ENCODE peak calls at places on chromosomes 6 and 20, in eight cellular contexts. Y is AG09309, O is kidney, F is BE2C, E is thoracic aorta, X is body of pancreas, K is upper lobe of right lung, N is bronchial epithelial cell. G is an unnamed sample.

GRCh38 chr6:84774174-84775158 is 10.1 kb upstream of the TBX18 start:
- DNase-seq in Y (no peak), O (peak), F (peak), E (no peak), X (peak), K (peak), N (peak), G (no peak)

GRCh38 chr6:35302604-35303218 is 5.1 kb downstream of the DEF6 start:
- DNase-seq in Y (no peak), O (no peak), F (no peak), E (no peak), X (peak), K (no peak), N (peak), G (no peak)

GRCh38 chr6:89970072-89970471 is 75.8 kb downstream of the GJA10 start:
- DNase-seq in Y (no peak), O (peak), F (no peak), E (no peak), X (peak), K (no peak), N (no peak), G (no peak)

GRCh38 chr6:47096233-47096887 is 54.2 kb upstream of the ADGRF1 start:
- DNase-seq in Y (no peak), O (no peak), F (no peak), E (no peak), X (no peak), K (no peak), N (no peak), G (no peak)

GRCh38 chr6:42230320-42231034 is 12.8 kb upstream of the MRPS10 start:
- DNase-seq in Y (no peak), O (no peak), F (peak), E (no peak), X (no peak), K (no peak), N (no peak), G (no peak)

GRCh38 chr20:62831361-62831788 is 14.5 kb downstream of the COL9A3 start:
- DNase-seq in Y (no peak), O (peak), F (peak), E (no peak), X (peak), K (no peak), N (no peak), G (no peak)

GRCh38 chr6:113586413-113586812 is 270.7 kb upstream of the MARCKS start:
- DNase-seq in Y (no peak), O (no peak), F (no peak), E (no peak), X (no peak), K (no peak), N (peak), G (no peak)

GRCh38 chr20:8150591-8150990 is 18.5 kb downstream of the PLCB1 start:
- DNase-seq in Y (no peak), O (no peak), F (no peak), E (no peak), X (no peak), K (no peak), N (no peak), G (no peak)

GRCh38 chr20:62662422-62662821 is 20.1 kb downstream of the SLCO4A1 start:
- DNase-seq in Y (peak), O (no peak), F (no peak), E (no peak), X (no peak), K (no peak), N (peak), G (no peak)

GRCh38 chr6:30542404-30542725 is 13.9 kb downstream of the GNL1 start:
- DNase-seq in Y (no peak), O (no peak), F (no peak), E (no peak), X (no peak), K (no peak), N (no peak), G (no peak)

GRCh38 chr20:45016089-45016641 is 49.9 kb downstream of the STK4 start:
- DNase-seq in Y (peak), O (no peak), F (no peak), E (no peak), X (no peak), K (no peak), N (no peak), G (no peak)

GRCh38 chr20:25037288-25038102 is 20.4 kb downstream of the ACSS1 start:
- DNase-seq in Y (no peak), O (peak), F (no peak), E (no peak), X (no peak), K (no peak), N (no peak), G (no peak)

GRCh38 chr6:150891886-150892485 is 26.5 kb downstream of the MTHFD1L start:
- DNase-seq in Y (peak), O (no peak), F (peak), E (peak), X (peak), K (no peak), N (peak), G (peak)

GRCh38 chr6:7060769-7061516 is 46.8 kb upstream of the RREB1 start:
- DNase-seq in Y (no peak), O (no peak), F (no peak), E (no peak), X (peak), K (no peak), N (peak), G (no peak)

GRCh38 chr20:62875419-62876355 is 14.1 kb upstream of the TCFL5 start:
- DNase-seq in Y (peak), O (peak), F (peak), E (peak), X (peak), K (no peak), N (peak), G (no peak)

GRCh38 chr6:22227824-22228610 is 68.8 kb downstream of the PRL start:
- DNase-seq in Y (no peak), O (no peak), F (no peak), E (no peak), X (no peak), K (no peak), N (no peak), G (no peak)

GRCh38 chr6:2103644-2104523 is 141.5 kb downstream of the GMDS start:
- DNase-seq in Y (peak), O (no peak), F (peak), E (no peak), X (peak), K (no peak), N (peak), G (no peak)

GRCh38 chr20:23050847-23051627 is 1.6 kb upstream of the THBD start:
- DNase-seq in Y (no peak), O (peak), F (no peak), E (peak), X (peak), K (peak), N (peak), G (peak)

GRCh38 chr20:57749861-57750260 is 40.0 kb upstream of the PMEPA1 start:
- DNase-seq in Y (no peak), O (peak), F (no peak), E (no peak), X (no peak), K (no peak), N (no peak), G (no peak)

GRCh38 chr6:40999498-41000070 is 39.4 kb downstream of the UNC5CL start:
- DNase-seq in Y (no peak), O (no peak), F (peak), E (no peak), X (peak), K (no peak), N (peak), G (peak)

GRCh38 chr6:25640871-25641270 is 11.1 kb upstream of the SCGN start:
- DNase-seq in Y (no peak), O (no peak), F (no peak), E (no peak), X (no peak), K (no peak), N (no peak), G (no peak)

GRCh38 chr6:89950879-89951391 is 56.7 kb downstream of the GJA10 start:
- DNase-seq in Y (no peak), O (no peak), F (no peak), E (no peak), X (no peak), K (no peak), N (peak), G (no peak)

GRCh38 chr6:16121339-16121738 is 7.5 kb upstream of the MYLIP start:
- DNase-seq in Y (no peak), O (no peak), F (no peak), E (no peak), X (no peak), K (no peak), N (no peak), G (no peak)

GRCh38 chr6:7041511-7042026 is 66.2 kb upstream of the RREB1 start:
- DNase-seq in Y (no peak), O (no peak), F (no peak), E (no peak), X (no peak), K (no peak), N (no peak), G (no peak)

GRCh38 chr6:169933251-169933821 is 181.9 kb downstream of the ERMARD start:
- DNase-seq in Y (no peak), O (peak), F (no peak), E (no peak), X (peak), K (no peak), N (no peak), G (no peak)

GRCh38 chr20:34083137-34083536 is 28.9 kb downstream of the EIF2S2 start:
- DNase-seq in Y (peak), O (peak), F (peak), E (peak), X (peak), K (peak), N (peak), G (no peak)

GRCh38 chr6:134147033-134147533 is 94.7 kb upstream of the SLC2A12 start:
- DNase-seq in Y (no peak), O (no peak), F (no peak), E (no peak), X (no peak), K (no peak), N (no peak), G (no peak)

GRCh38 chr20:57438552-57438951 is 47.4 kb downstream of the RBM38 start:
- DNase-seq in Y (no peak), O (no peak), F (no peak), E (no peak), X (no peak), K (no peak), N (no peak), G (no peak)

GRCh38 chr6:163667372-163668060 is 253.0 kb downstream of the QKI start:
- DNase-seq in Y (no peak), O (no peak), F (no peak), E (no peak), X (peak), K (no peak), N (no peak), G (no peak)

GRCh38 chr20:41645372-41645771 is 27.2 kb upstream of the CHD6 start:
- DNase-seq in Y (no peak), O (no peak), F (no peak), E (no peak), X (no peak), K (no peak), N (peak), G (no peak)

GRCh38 chr6:116872771-116873170 is 4.3 kb upstream of the RFX6 start:
- DNase-seq in Y (no peak), O (no peak), F (no peak), E (no peak), X (no peak), K (no peak), N (no peak), G (no peak)

GRCh38 chr6:116877743-116878142 is 701 bp downstream of the RFX6 start:
- DNase-seq in Y (no peak), O (no peak), F (no peak), E (no peak), X (no peak), K (no peak), N (no peak), G (no peak)

GRCh38 chr6:116876107-116876506 is 935 bp upstream of the RFX6 start:
- DNase-seq in Y (no peak), O (no peak), F (no peak), E (no peak), X (no peak), K (no peak), N (no peak), G (no peak)

GRCh38 chr6:116881236-116881635 is 4.2 kb downstream of the RFX6 start:
- DNase-seq in Y (no peak), O (no peak), F (no peak), E (no peak), X (no peak), K (no peak), N (peak), G (no peak)

DNA sequence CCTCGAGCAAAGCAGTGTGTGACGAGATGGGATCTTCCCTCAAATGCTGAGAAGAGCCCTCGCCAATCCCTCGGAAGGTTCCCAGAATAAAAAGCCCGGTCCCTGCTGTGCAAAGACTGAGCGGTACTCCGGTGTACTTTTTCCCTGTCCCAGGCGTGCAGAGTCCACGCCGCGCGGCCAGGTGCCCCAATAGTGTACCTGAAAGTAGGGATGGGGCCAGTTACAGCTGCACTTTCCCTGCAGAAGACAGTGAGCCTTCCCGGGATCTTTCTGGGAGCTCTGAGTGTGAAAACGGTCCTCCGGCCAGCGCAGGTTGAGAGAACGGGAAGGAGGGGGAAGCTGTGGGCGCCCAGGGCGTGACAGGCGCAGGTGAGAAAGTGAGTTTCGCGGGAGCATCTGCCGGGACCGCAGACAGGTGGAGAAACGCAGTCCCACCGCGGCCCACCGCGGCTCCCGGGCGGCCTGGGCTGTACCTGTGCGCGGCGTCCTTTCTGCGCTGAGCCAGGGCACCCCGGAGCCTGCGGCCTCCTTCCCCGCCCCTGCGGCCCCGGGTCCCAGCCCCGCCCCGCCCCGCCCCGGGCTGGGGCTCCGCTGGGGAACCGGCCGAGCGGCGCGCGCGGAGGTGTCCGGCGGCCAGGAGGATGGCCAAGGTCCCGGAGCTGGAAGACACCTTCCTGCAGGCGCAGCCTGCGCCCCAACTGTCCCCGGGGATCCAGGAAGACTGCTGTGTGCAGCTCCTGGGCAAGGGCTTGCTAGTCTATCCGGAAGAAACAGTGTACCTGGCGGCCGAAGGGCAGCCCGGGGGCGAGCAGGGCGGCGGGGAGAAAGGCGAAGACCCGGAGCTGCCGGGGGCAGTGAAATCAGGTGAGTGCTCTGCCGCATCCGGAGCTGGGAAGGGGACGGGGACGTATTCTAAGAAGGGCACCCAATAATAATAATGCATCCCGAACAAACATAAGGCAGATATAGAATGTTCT is at the start of gene RFX6:
- DNase-seq in Y (no peak), O (peak), F (no peak), E (no peak), X (peak), K (peak), N (no peak), G (no peak)
- TF ChIP-seq CTCF in Y (no peak), O (no peak), F (no peak), E (no peak), X (no peak), K (no peak), N (no peak), G (no peak)

DNA sequence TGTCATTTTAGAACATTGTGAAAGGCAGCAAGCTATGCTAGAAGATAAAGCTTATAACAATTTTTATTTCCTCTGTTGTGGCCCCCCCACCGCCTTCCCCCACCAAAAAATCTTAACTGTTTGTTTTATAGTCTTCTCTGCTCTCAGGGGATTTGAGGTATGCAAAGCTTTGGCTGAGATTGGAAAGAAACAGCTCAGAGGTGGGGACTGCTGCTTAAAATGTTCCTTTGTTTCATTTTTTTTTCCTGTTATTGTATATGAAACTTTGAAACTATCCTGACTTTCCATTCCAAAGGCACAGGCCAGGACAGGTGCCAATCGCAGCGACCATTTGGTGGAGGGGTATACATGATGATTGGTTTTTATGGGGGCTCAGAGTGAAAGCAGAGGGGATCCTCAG is 114.7 kb upstream of the PHACTR1 start:
- DNase-seq in Y (no peak), O (no peak), F (no peak), E (no peak), X (no peak), K (no peak), N (no peak), G (no peak)
- TF ChIP-seq CTCF in Y (no peak), O (no peak), F (no peak), E (no peak), X (no peak), K (no peak), N (no peak), G (no peak)

GRCh38 chr6:76867182-76867581 is 596.1 kb downstream of the HTR1B start:
- DNase-seq in Y (no peak), O (no peak), F (no peak), E (no peak), X (no peak), K (no peak), N (no peak), G (no peak)

GRCh38 chr6:76862966-76863365 is 600.3 kb downstream of the HTR1B start:
- DNase-seq in Y (no peak), O (no peak), F (no peak), E (no peak), X (no peak), K (no peak), N (no peak), G (no peak)

GRCh38 chr6:76866091-76866490 is 597.2 kb downstream of the HTR1B start:
- DNase-seq in Y (no peak), O (no peak), F (no peak), E (no peak), X (no peak), K (no peak), N (no peak), G (no peak)

GRCh38 chr6:76856065-76856464 is 607.2 kb downstream of the HTR1B start:
- DNase-seq in Y (no peak), O (no peak), F (no peak), E (no peak), X (no peak), K (no peak), N (no peak), G (no peak)

GRCh38 chr6:76861403-76861802 is 601.9 kb downstream of the HTR1B start:
- DNase-seq in Y (no peak), O (no peak), F (peak), E (no peak), X (peak), K (no peak), N (peak), G (no peak)
- TF ChIP-seq CTCF in Y (peak), O (peak), F (peak), E (no peak), X (no peak), K (no peak), N (peak), G (no peak)

GRCh38 chr6:100370265-100370664 is 94.5 kb downstream of the SIM1 start:
- DNase-seq in Y (no peak), O (no peak), F (no peak), E (no peak), X (no peak), K (no peak), N (no peak), G (no peak)
- TF ChIP-seq CTCF in Y (peak), O (no peak), F (peak), E (no peak), X (no peak), K (no peak), N (no peak), G (no peak)

GRCh38 chr6:52503344-52503747 is 73.5 kb downstream of the TRAM2 start:
- DNase-seq in Y (no peak), O (peak), F (peak), E (no peak), X (no peak), K (no peak), N (peak), G (no peak)
- TF ChIP-seq CTCF in Y (no peak), O (no peak), F (peak), E (no peak), X (no peak), K (no peak), N (peak), G (no peak)

DNA sequence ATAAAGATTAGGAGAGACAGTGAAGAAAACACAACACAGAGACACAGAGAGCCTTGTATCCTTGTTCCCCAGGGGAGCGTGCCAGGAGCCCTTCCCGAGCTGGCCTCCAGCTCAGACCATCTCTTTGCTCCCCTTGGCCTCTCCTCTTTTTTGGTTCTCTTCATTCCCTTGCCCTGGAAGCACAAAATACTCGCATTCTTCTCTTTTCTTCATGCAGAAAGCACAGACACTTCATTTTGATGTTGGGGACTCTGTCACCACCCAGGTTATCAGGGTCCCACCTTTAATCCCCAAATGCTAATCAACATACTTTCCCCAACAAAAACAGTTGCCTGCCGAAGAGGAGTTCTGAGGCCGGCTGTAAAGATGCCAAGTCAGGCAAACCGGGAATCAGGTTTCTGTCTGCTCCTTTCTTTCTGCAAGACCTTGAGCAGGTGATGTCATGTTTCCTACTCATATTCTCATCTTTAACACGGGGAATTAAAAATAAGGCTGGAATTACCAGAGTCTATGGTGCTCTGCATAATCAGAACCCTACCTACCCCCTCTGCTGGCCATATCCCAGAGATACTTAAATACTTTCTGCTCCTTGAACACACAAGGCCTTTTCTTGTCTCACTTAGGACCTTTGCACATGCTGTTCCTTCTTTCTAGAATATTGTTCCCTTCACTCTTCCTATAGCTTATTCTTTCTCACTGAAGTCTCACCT is 21.7 kb downstream of the TGM6 start:
- DNase-seq in Y (peak), O (no peak), F (no peak), E (no peak), X (peak), K (no peak), N (peak), G (no peak)
- TF ChIP-seq CTCF in Y (peak), O (no peak), F (peak), E (no peak), X (no peak), K (no peak), N (peak), G (no peak)